ENCODE peak calls at places on chromosomes 4 and X, in five cellular contexts. One of them, this sample, is unnamed.

GRCh38 chr4:174553828-174554227 is 31.5 kb upstream of the HPGD start:
- DNase-seq in BE2C: no peak
- DNase-seq in GM23338: no peak
- DNase-seq in fibroblast of lung: peak
- DNase-seq in GM12865: no peak
- DNase-seq in this sample: peak

GRCh38 chrX:69424910-69425309 is 79.2 kb upstream of the NALF2 start:
- DNase-seq in BE2C: peak
- DNase-seq in GM23338: no peak
- DNase-seq in fibroblast of lung: no peak
- DNase-seq in GM12865: no peak
- DNase-seq in this sample: no peak

GRCh38 chr4:54449999-54450398 is 207.8 kb upstream of the KIT start:
- DNase-seq in BE2C: no peak
- DNase-seq in GM23338: no peak
- DNase-seq in fibroblast of lung: no peak
- DNase-seq in GM12865: no peak
- DNase-seq in this sample: no peak

GRCh38 chrX:151970027-151970426 is 4.4 kb downstream of the GABRE start:
- DNase-seq in BE2C: no peak
- DNase-seq in GM23338: no peak
- DNase-seq in fibroblast of lung: no peak
- DNase-seq in GM12865: no peak
- DNase-seq in this sample: no peak

GRCh38 chr4:2936773-2937145 is 26.4 kb downstream of the NOP14 start:
- DNase-seq in BE2C: peak
- DNase-seq in GM23338: no peak
- DNase-seq in fibroblast of lung: peak
- DNase-seq in GM12865: peak
- DNase-seq in this sample: peak

GRCh38 chr4:187444061-187444460 is 551.5 kb upstream of the ZFP42 start:
- DNase-seq in BE2C: no peak
- DNase-seq in GM23338: no peak
- DNase-seq in fibroblast of lung: no peak
- DNase-seq in GM12865: no peak
- DNase-seq in this sample: no peak

GRCh38 chr4:34293459-34293858 is 1950.9 kb downstream of the ARAP2 start:
- DNase-seq in BE2C: no peak
- DNase-seq in GM23338: no peak
- DNase-seq in fibroblast of lung: no peak
- DNase-seq in GM12865: no peak
- DNase-seq in this sample: no peak

GRCh38 chr4:23022032-23022431 is 329.3 kb downstream of the GBA3 start:
- DNase-seq in BE2C: no peak
- DNase-seq in GM23338: no peak
- DNase-seq in fibroblast of lung: peak
- DNase-seq in GM12865: no peak
- DNase-seq in this sample: peak

GRCh38 chr4:124636793-124637192 is 75.7 kb downstream of the ANKRD50 start:
- DNase-seq in BE2C: no peak
- DNase-seq in GM23338: peak
- DNase-seq in fibroblast of lung: peak
- DNase-seq in GM12865: no peak
- DNase-seq in this sample: no peak

GRCh38 chr4:4985844-4986243 is 33.4 kb downstream of the CYTL1 start:
- DNase-seq in BE2C: no peak
- DNase-seq in GM23338: peak
- DNase-seq in fibroblast of lung: peak
- DNase-seq in GM12865: no peak
- DNase-seq in this sample: peak

GRCh38 chrX:85243761-85244410 is at the start of the genes SATL1 and ZNF711:
- DNase-seq in BE2C: peak
- DNase-seq in GM23338: peak
- DNase-seq in fibroblast of lung: peak
- DNase-seq in GM12865: peak
- DNase-seq in this sample: peak

GRCh38 chr4:81622474-81623198 is 150.9 kb upstream of the RASGEF1B start:
- DNase-seq in BE2C: no peak
- DNase-seq in GM23338: no peak
- DNase-seq in fibroblast of lung: no peak
- DNase-seq in GM12865: no peak
- DNase-seq in this sample: no peak

DNA sequence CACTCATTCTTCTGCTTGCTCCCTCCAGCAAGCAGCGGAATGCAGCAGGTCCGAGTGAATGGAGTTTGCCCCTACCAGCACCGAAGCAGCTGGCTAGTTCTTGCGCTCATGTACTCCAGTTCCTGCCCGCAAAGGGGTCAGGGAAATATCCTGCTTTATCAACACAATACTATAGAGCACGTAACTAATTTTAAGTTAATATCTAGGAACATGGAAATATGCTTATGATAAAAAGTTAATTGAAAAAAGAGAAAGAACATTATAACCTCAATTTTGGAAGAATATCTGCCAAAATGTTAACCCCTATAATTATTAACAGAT is 195.6 kb downstream of the SNCA start:
- DNase-seq in BE2C: no peak
- DNase-seq in GM23338: no peak
- DNase-seq in fibroblast of lung: no peak
- DNase-seq in GM12865: no peak
- DNase-seq in this sample: no peak
- H3K4me3 ChIP-seq in BE2C: peak
- H3K4me3 ChIP-seq in GM23338: no peak
- H3K4me3 ChIP-seq in fibroblast of lung: no peak
- H3K4me3 ChIP-seq in GM12865: no peak
- H3K4me3 ChIP-seq in this sample: no peak

GRCh38 chr4:24507439-24507838 is 76.9 kb downstream of the DHX15 start:
- DNase-seq in BE2C: no peak
- DNase-seq in GM23338: no peak
- DNase-seq in fibroblast of lung: no peak
- DNase-seq in GM12865: no peak
- DNase-seq in this sample: no peak
- TF ChIP-seq CTCF in BE2C: no peak
- TF ChIP-seq CTCF in GM23338: no peak
- TF ChIP-seq CTCF in fibroblast of lung: no peak
- TF ChIP-seq CTCF in GM12865: no peak
- TF ChIP-seq CTCF in this sample: no peak

DNA sequence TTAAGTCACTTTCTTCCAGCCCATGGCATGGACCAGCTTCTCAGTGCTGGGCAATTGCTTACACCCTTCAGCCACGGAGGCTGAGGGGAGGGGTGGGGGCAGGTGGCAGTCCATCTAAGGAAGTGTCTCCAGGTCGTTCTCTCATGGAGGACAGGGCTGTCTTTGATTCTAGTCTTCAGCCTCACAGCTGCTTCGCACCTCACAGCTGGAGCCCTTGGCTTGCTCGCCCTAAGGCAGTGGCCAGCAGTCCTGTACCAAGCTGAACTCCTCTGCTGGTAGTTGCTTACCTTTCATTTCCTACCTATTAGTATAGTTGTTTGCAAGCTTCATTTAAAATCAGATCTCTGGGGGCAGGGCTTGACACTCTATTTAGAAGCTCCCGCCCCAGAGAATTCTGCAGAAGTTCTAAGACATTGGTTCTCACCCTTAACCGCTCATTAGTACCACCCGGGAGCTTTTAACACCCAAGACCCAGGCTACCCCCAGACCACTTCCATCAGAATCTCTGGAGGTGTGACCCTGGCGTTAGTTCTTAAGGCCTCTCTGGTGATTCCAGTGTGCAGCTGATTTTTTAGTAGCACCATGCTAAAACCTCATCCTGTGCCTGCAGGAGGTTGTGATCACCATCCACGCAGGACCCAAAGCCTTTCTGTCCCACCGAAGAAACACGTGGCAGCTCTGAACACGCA is 386.8 kb downstream of the UNC5C start:
- DNase-seq in BE2C: no peak
- DNase-seq in GM23338: no peak
- DNase-seq in fibroblast of lung: no peak
- DNase-seq in GM12865: no peak
- DNase-seq in this sample: no peak
- H3K4me3 ChIP-seq in BE2C: no peak
- H3K4me3 ChIP-seq in GM23338: no peak
- H3K4me3 ChIP-seq in fibroblast of lung: no peak
- H3K4me3 ChIP-seq in GM12865: no peak
- H3K4me3 ChIP-seq in this sample: no peak

DNA sequence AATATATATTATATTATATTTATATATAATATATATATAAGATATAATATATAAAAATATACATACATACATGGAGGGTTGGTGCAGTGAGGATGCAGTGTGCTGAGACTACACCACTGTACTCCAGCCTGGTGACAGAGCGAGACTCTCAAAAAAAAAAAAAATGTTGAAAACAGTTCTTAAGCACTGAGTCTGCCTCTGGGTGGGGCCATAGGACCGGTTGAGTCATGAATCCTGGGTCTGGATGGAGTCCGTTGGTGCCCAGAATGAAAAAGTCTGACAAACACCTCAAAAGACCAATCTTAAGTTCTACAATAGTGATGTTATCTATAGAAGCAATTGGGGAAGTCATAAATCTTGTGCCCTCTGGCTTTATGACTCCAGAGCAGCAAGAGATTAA is 70.5 kb downstream of the FGFBP1 start:
- DNase-seq in BE2C: peak
- DNase-seq in GM23338: peak
- DNase-seq in fibroblast of lung: peak
- DNase-seq in GM12865: peak
- DNase-seq in this sample: peak
- TF ChIP-seq CTCF in BE2C: peak
- TF ChIP-seq CTCF in GM23338: no peak
- TF ChIP-seq CTCF in fibroblast of lung: no peak
- TF ChIP-seq CTCF in GM12865: no peak
- TF ChIP-seq CTCF in this sample: no peak

DNA sequence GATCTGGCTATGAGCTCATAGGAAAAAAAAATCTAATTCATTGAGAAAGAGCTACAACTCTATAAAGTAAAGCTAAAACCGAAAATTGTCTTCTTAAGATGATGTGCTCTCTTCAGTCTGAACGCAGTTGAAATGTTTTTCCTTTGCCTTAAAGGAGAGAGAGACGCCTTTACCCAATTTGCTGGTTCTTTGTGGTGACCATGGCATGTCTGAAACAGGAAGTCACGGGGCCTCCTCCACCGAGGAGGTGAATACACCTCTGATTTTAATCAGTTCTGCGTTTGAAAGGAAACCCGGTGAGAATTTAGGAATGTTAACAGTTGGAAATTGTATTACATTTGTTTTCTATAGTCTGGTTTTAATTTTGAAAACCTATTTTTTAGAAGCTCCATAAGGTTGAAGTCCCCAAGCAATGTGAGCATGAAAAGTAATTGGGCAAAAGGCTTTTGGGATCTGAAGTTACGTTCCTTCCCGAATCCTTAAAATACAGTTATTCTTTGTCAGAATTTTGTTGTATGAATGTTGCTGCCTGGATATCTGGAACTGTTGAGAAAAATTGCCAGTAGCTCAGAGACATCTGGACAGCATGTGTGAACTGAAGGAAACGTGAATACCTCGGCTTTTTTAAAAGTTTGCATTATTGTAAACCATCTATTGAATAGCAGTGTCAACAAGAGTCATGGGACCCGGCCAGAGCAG is 9.8 kb downstream of the PIGG start:
- DNase-seq in BE2C: no peak
- DNase-seq in GM23338: no peak
- DNase-seq in fibroblast of lung: no peak
- DNase-seq in GM12865: no peak
- DNase-seq in this sample: no peak
- H3K4me3 ChIP-seq in BE2C: no peak
- H3K4me3 ChIP-seq in GM23338: no peak
- H3K4me3 ChIP-seq in fibroblast of lung: no peak
- H3K4me3 ChIP-seq in GM12865: no peak
- H3K4me3 ChIP-seq in this sample: no peak

GRCh38 chrX:24415921-24416320 is 49.2 kb upstream of the PDK3 start:
- DNase-seq in BE2C: no peak
- DNase-seq in GM23338: no peak
- DNase-seq in fibroblast of lung: no peak
- DNase-seq in GM12865: no peak
- DNase-seq in this sample: no peak

GRCh38 chrX:24410514-24411189 is 50.2 kb downstream of the SUPT20HL1 start:
- DNase-seq in BE2C: no peak
- DNase-seq in GM23338: no peak
- DNase-seq in fibroblast of lung: no peak
- DNase-seq in GM12865: no peak
- DNase-seq in this sample: no peak

DNA sequence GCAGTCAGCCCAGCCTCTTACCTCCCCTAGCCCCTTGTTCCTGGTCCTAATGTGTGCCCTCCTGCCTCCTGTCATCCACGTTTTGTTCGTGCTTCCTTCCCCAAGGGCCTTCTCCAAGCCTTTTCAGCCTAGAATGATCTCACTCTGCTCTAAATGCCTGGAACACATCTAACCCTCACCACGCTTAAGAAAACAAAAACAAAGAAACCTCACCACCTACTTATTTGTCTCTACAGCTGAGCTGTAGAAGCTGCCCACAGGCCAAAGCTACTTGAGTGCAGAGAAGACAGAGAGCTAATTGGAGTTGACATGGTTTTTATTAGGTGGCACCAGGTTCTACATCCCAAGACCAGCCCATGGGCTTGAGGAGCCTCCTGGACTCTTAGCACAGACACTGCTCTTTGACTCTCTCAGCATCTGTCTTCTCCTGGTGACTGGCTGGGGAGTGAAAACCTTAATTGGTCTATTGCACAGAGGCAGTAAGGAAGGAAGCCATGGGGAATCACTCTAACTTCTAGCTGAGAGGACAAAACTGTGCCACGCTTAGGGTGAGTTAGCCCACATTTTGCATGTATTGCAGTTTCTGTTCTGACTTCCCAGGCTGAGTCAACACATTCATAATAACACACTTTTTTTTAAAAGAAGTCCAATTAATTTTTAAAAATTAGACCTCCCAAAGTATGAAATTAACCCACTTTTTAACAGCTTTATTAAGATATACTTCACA is 52.3 kb upstream of the PDK3 start:
- DNase-seq in BE2C: no peak
- DNase-seq in GM23338: no peak
- DNase-seq in fibroblast of lung: peak
- DNase-seq in GM12865: peak
- DNase-seq in this sample: no peak
- TF ChIP-seq CTCF in BE2C: no peak
- TF ChIP-seq CTCF in GM23338: no peak
- TF ChIP-seq CTCF in fibroblast of lung: no peak
- TF ChIP-seq CTCF in GM12865: no peak
- TF ChIP-seq CTCF in this sample: no peak

GRCh38 chr4:16865209-16865896 is 33.1 kb downstream of the LDB2 start:
- DNase-seq in BE2C: no peak
- DNase-seq in GM23338: no peak
- DNase-seq in fibroblast of lung: no peak
- DNase-seq in GM12865: no peak
- DNase-seq in this sample: no peak
- H3K4me3 ChIP-seq in BE2C: no peak
- H3K4me3 ChIP-seq in GM23338: no peak
- H3K4me3 ChIP-seq in fibroblast of lung: no peak
- H3K4me3 ChIP-seq in GM12865: no peak
- H3K4me3 ChIP-seq in this sample: no peak

This sample was measured in cardiac fibroblast.